ENCODE peak calls at places on chromosomes 16 and 17, in four cellular contexts. V is GM12878, E is HCT116, L is H1. T is an unnamed sample.

GRCh38 chr17:41520821-41521521 is 2.3 kb upstream of the KRT15 start:
- DNase-seq in V (no peak), E (no peak), L (no peak), T (peak; percentile 61)

GRCh38 chr16:90031931-90032663 is 12.8 kb upstream of the DBNDD1 start:
- DNase-seq in V (no peak), E (no peak), L (no peak), T (peak; percentile 35)

GRCh38 chr17:7307686-7308624 is 527 bp downstream of the EIF5A start:
- DNase-seq in V (no peak), E (no peak), L (peak; percentile 72), T (peak; percentile 63)

GRCh38 chr16:57413301-57413730 is 8.7 kb downstream of the CCL17 start:
- DNase-seq in V (peak; percentile 52), E (no peak), L (no peak), T (no peak)

GRCh38 chr16:77452243-77452642 is 17.4 kb upstream of the ADAMTS18 start:
- DNase-seq in V (no peak), E (no peak), L (no peak), T (no peak)

GRCh38 chr16:66425651-66426050 is 1.4 kb upstream of the BEAN1 start:
- DNase-seq in V (no peak), E (no peak), L (no peak), T (no peak)

GRCh38 chr17:65102788-65103187 is 34.4 kb upstream of the RGS9 start:
- DNase-seq in V (no peak), E (no peak), L (no peak), T (no peak)

GRCh38 chr16:7513429-7513828 is 180.8 kb downstream of the RBFOX1 start:
- DNase-seq in V (no peak), E (no peak), L (peak; percentile 61), T (peak; percentile 39)

GRCh38 chr16:50763211-50763610 is 21.3 kb downstream of the CYLD start:
- DNase-seq in V (no peak), E (no peak), L (no peak), T (no peak)

GRCh38 chr17:29929006-29929543 is 953 bp downstream of the SSH2 start:
- DNase-seq in V (no peak), E (no peak), L (peak; percentile 53), T (no peak)

GRCh38 chr17:9544221-9544620 is 31.4 kb downstream of the STX8 start:
- DNase-seq in V (no peak), E (no peak), L (no peak), T (no peak)

GRCh38 chr16:88662222-88662842 is 559 bp downstream of the MVD start:
- DNase-seq in V (no peak), E (no peak), L (no peak), T (no peak)

GRCh38 chr16:4787627-4788482 is at the start of gene SEPTIN12:
- DNase-seq in V (no peak), E (no peak), L (no peak), T (peak; percentile 28)

GRCh38 chr16:86375370-86375769 is 135.0 kb upstream of the FOXF1 start:
- DNase-seq in V (no peak), E (no peak), L (no peak), T (no peak)

GRCh38 chr17:38687291-38687690 is 12.5 kb upstream of the EPOP start:
- DNase-seq in V (no peak), E (no peak), L (no peak), T (no peak)

GRCh38 chr17:69326302-69327059 is 452 bp downstream of the ABCA5 start:
- DNase-seq in V (no peak), E (no peak), L (no peak), T (peak; percentile 1)

GRCh38 chr16:83973077-83973476 is 5.0 kb downstream of the NECAB2 start:
- DNase-seq in V (no peak), E (no peak), L (no peak), T (no peak)

GRCh38 chr16:89115216-89115949 is 21.7 kb downstream of the ACSF3 start:
- DNase-seq in V (peak; percentile 67), E (no peak), L (no peak), T (peak; percentile 57)

GRCh38 chr16:69294051-69294450 is 17.1 kb upstream of the VPS4A start:
- DNase-seq in V (no peak), E (no peak), L (no peak), T (no peak)

GRCh38 chr16:8675183-8676159 is 1.1 kb downstream of the ABAT start:
- DNase-seq in V (no peak), E (no peak), L (no peak), T (no peak)

GRCh38 chr17:63697341-63698286 is 2.3 kb downstream of the LIMD2 start:
- DNase-seq in V (peak; percentile 82), E (peak; percentile 27), L (peak; percentile 82), T (peak; percentile 48)

GRCh38 chr17:58059141-58059540 is 24.1 kb upstream of the DYNLL2 start:
- DNase-seq in V (no peak), E (no peak), L (no peak), T (no peak)

DNA sequence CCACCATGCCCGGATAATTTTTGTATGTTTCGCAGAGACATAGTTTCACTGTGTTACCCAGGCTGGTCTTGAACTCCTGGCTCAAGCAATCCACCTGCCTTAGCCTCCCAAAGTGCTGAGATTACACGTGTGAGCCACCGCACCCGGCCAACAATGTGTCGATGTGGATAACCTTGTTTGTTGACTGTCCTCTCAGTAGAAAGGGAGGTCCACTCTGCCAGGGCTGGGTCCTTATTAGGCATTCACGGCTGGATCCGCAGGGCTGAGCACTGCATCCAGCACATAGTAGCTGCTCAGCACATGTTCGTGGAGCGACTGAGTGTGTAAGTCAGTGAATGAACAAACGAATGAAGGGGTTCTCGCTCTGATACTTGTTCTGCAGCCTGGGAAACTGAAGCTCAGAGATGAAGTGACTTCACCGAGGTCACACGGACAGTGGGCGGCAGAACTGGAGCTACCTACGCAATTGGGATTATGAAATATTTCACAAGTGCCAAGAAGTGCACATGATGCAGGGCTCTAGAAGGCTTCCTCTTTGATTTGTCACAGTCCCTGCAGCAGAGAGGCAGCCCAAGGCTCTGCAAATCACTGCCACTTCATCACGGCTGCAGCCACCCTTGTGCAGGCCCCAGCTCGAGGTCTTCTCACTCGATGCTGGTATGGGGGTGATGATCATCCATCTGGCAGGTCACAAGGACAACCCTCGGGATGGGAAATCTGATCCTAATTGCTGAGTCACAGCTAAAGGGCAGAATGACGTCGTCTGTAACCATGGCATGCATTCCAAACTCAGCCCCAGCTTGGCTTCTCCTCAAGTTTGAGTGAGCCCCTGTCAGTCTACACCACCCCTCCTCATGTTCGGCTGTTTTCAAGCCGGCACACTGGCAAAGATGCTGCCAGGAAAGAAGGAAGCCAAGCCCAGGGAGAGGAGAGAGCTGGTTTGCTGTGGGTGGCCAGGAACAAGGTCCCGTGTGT is 28.0 kb upstream of the SNN start:
- DNase-seq in V (no peak), E (peak; percentile 63), L (no peak), T (no peak)
- TF ChIP-seq EGR1 in V (no peak), E (peak; percentile 80), L (no peak), T (peak; percentile 69)

GRCh38 chr16:31258366-31258765 is 1.4 kb upstream of the ITGAM start:
- DNase-seq in V (no peak), E (no peak), L (no peak), T (no peak)

GRCh38 chr16:31256466-31256865 is 3.3 kb upstream of the ITGAM start:
- DNase-seq in V (no peak), E (no peak), L (no peak), T (peak; percentile 3)

GRCh38 chr16:31250782-31251384 is 8.9 kb upstream of the ITGAM start:
- DNase-seq in V (no peak), E (no peak), L (no peak), T (no peak)

GRCh38 chr16:31251435-31251834 is 8.3 kb upstream of the ITGAM start:
- DNase-seq in V (no peak), E (no peak), L (no peak), T (no peak)

DNA sequence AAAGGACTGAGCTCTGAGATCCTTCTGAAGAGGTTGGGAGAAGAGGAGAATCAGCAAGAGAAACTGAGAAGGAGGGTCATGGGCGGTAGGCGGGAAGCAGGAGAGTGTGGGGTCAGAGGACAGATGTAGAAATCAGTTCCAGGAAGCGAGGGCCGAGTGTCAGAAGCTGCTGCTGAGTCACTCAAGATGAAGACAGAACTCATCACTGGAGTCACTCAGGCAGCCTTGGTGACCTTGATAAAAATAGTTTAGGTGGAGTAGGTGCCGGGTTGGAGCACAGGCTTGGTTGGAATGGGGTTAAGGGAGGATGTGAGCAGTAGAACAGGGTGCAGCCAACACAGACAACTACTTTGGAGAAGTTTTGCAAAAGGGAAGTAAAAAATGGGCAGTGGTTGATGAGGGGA is 6.1 kb upstream of the ITGAM start:
- DNase-seq in V (no peak), E (no peak), L (no peak), T (peak; percentile 74)
- TF ChIP-seq EGR1 in V (no peak), E (no peak), L (no peak), T (peak; percentile 63)

GRCh38 chr16:47787695-47788094 is 326.6 kb downstream of the PHKB start:
- DNase-seq in V (no peak), E (no peak), L (no peak), T (no peak)
- TF ChIP-seq EGR1 in V (no peak), E (no peak), L (no peak), T (no peak)

GRCh38 chr16:325375-326155 is 27.0 kb downstream of the AXIN1 start:
- DNase-seq in V (no peak), E (no peak), L (no peak), T (no peak)

GRCh38 chr16:333406-334094 is 19.0 kb downstream of the AXIN1 start:
- DNase-seq in V (no peak), E (no peak), L (no peak), T (no peak)

GRCh38 chr16:336269-336668 is 16.3 kb downstream of the AXIN1 start:
- DNase-seq in V (no peak), E (no peak), L (no peak), T (no peak)

GRCh38 chr16:330746-331145 is 21.8 kb downstream of the AXIN1 start:
- DNase-seq in V (no peak), E (no peak), L (no peak), T (no peak)
- TF ChIP-seq EGR1 in V (no peak), E (no peak), L (no peak), T (no peak)

GRCh38 chr17:4902540-4902939 is 358 bp downstream of the CHRNE start:
- DNase-seq in V (no peak), E (no peak), L (no peak), T (no peak)

GRCh38 chr17:4908711-4909496 is 6.0 kb upstream of the CHRNE start:
- DNase-seq in V (peak; percentile 31), E (peak; percentile 75), L (peak; percentile 81), T (peak; percentile 80)

GRCh38 chr17:4914009-4914408 is 11.1 kb upstream of the CHRNE start:
- DNase-seq in V (no peak), E (no peak), L (no peak), T (no peak)

GRCh38 chr17:4903051-4903818 is at the start of gene CHRNE:
- DNase-seq in V (peak; percentile 37), E (peak; percentile 87), L (peak; percentile 91), T (peak; percentile 79)

GRCh38 chr17:4908301-4908700 is 5.4 kb upstream of the CHRNE start:
- DNase-seq in V (no peak), E (no peak), L (no peak), T (no peak)
- TF ChIP-seq EGR1 in V (no peak), E (no peak), L (no peak), T (no peak)

GRCh38 chr17:14552311-14552710 is 251.4 kb downstream of the HS3ST3B1 start:
- DNase-seq in V (no peak), E (no peak), L (no peak), T (no peak)
- TF ChIP-seq EGR1 in V (no peak), E (no peak), L (no peak), T (no peak)

GRCh38 chr17:81991684-81992513 is 14.5 kb downstream of the ASPSCR1 start:
- DNase-seq in V (no peak), E (no peak), L (no peak), T (no peak)
- TF ChIP-seq EGR1 in V (no peak), E (no peak), L (no peak), T (no peak)